ENCODE peak calls at places on chromosomes 13 and 19, in four cellular contexts. One of them, this sample, is unnamed.

GRCh38 chr13:102913924-102914628 is 68.2 kb downstream of the ERCC5 start:
- DNase-seq in left ventricle myocardium inferior: no peak
- DNase-seq in astrocyte of the spinal cord: peak; percentile 39
- DNase-seq in fibroblast of pulmonary artery: peak; percentile 62
- DNase-seq in this sample: peak; percentile 30

GRCh38 chr19:54312436-54313362 is at the start of gene LILRA5:
- DNase-seq in left ventricle myocardium inferior: peak; percentile 50
- DNase-seq in astrocyte of the spinal cord: no peak
- DNase-seq in fibroblast of pulmonary artery: no peak
- DNase-seq in this sample: no peak

GRCh38 chr13:101838305-101838835 is 385.9 kb downstream of the ITGBL1 start:
- DNase-seq in left ventricle myocardium inferior: no peak
- DNase-seq in astrocyte of the spinal cord: peak; percentile 64
- DNase-seq in fibroblast of pulmonary artery: no peak
- DNase-seq in this sample: no peak

GRCh38 chr19:31337007-31337914 is 12.0 kb downstream of the TSHZ3 start:
- DNase-seq in left ventricle myocardium inferior: no peak
- DNase-seq in astrocyte of the spinal cord: no peak
- DNase-seq in fibroblast of pulmonary artery: peak; percentile 28
- DNase-seq in this sample: no peak

GRCh38 chr19:18832331-18833140 is 777 bp downstream of the UPF1 start:
- DNase-seq in left ventricle myocardium inferior: no peak
- DNase-seq in astrocyte of the spinal cord: no peak
- DNase-seq in fibroblast of pulmonary artery: no peak
- DNase-seq in this sample: no peak

GRCh38 chr13:110388141-110388943 is 81.3 kb downstream of the COL4A2 start:
- DNase-seq in left ventricle myocardium inferior: no peak
- DNase-seq in astrocyte of the spinal cord: peak; percentile 78
- DNase-seq in fibroblast of pulmonary artery: peak; percentile 84
- DNase-seq in this sample: peak; percentile 52

GRCh38 chr13:110432522-110432921 is 125.4 kb downstream of the COL4A2 start:
- DNase-seq in left ventricle myocardium inferior: no peak
- DNase-seq in astrocyte of the spinal cord: no peak
- DNase-seq in fibroblast of pulmonary artery: no peak
- DNase-seq in this sample: no peak

GRCh38 chr19:8240274-8241229 is 31.4 kb downstream of the CERS4 start:
- DNase-seq in left ventricle myocardium inferior: peak; percentile 89
- DNase-seq in astrocyte of the spinal cord: peak; percentile 91
- DNase-seq in fibroblast of pulmonary artery: peak; percentile 96
- DNase-seq in this sample: peak; percentile 93

GRCh38 chr13:35957174-35957867 is 173.9 kb downstream of the DCLK1 start:
- DNase-seq in left ventricle myocardium inferior: no peak
- DNase-seq in astrocyte of the spinal cord: no peak
- DNase-seq in fibroblast of pulmonary artery: peak; percentile 42
- DNase-seq in this sample: peak; percentile 80

GRCh38 chr13:113153810-113154748 is 4.4 kb upstream of the PROZ start:
- DNase-seq in left ventricle myocardium inferior: peak; percentile 81
- DNase-seq in astrocyte of the spinal cord: peak; percentile 64
- DNase-seq in fibroblast of pulmonary artery: peak; percentile 68
- DNase-seq in this sample: peak; percentile 66

GRCh38 chr13:51373451-51373850 is 34.0 kb downstream of the SERPINE3 start:
- DNase-seq in left ventricle myocardium inferior: no peak
- DNase-seq in astrocyte of the spinal cord: no peak
- DNase-seq in fibroblast of pulmonary artery: no peak
- DNase-seq in this sample: no peak

GRCh38 chr13:58879114-58879513 is 1247.6 kb downstream of the PCDH17 start:
- DNase-seq in left ventricle myocardium inferior: no peak
- DNase-seq in astrocyte of the spinal cord: no peak
- DNase-seq in fibroblast of pulmonary artery: no peak
- DNase-seq in this sample: no peak

GRCh38 chr13:102945324-102945815 is 99.5 kb downstream of the ERCC5 start:
- DNase-seq in left ventricle myocardium inferior: no peak
- DNase-seq in astrocyte of the spinal cord: no peak
- DNase-seq in fibroblast of pulmonary artery: no peak
- DNase-seq in this sample: no peak

GRCh38 chr19:42102877-42103276 is 26.9 kb downstream of the ZNF574 start:
- DNase-seq in left ventricle myocardium inferior: no peak
- DNase-seq in astrocyte of the spinal cord: no peak
- DNase-seq in fibroblast of pulmonary artery: no peak
- DNase-seq in this sample: no peak

GRCh38 chr13:51849145-51850101 is 4.4 kb upstream of the TMEM272 start:
- DNase-seq in left ventricle myocardium inferior: peak; percentile 35
- DNase-seq in astrocyte of the spinal cord: peak; percentile 4
- DNase-seq in fibroblast of pulmonary artery: peak; percentile 20
- DNase-seq in this sample: no peak

GRCh38 chr13:45575830-45576180 is 39.7 kb downstream of the ERICH6B start:
- DNase-seq in left ventricle myocardium inferior: no peak
- DNase-seq in astrocyte of the spinal cord: no peak
- DNase-seq in fibroblast of pulmonary artery: no peak
- DNase-seq in this sample: no peak

GRCh38 chr13:110716235-110716505 is 2.7 kb downstream of the ING1 start:
- DNase-seq in left ventricle myocardium inferior: no peak
- DNase-seq in astrocyte of the spinal cord: peak; percentile 22
- DNase-seq in fibroblast of pulmonary artery: peak; percentile 19
- DNase-seq in this sample: peak; percentile 19

GRCh38 chr13:73189365-73189764 is 130.6 kb downstream of the KLF5 start:
- DNase-seq in left ventricle myocardium inferior: no peak
- DNase-seq in astrocyte of the spinal cord: no peak
- DNase-seq in fibroblast of pulmonary artery: no peak
- DNase-seq in this sample: no peak

GRCh38 chr19:995051-995827 is 5.0 kb upstream of the GRIN3B start:
- DNase-seq in left ventricle myocardium inferior: no peak
- DNase-seq in astrocyte of the spinal cord: no peak
- DNase-seq in fibroblast of pulmonary artery: no peak
- DNase-seq in this sample: no peak

GRCh38 chr13:113319371-113319770 is 22.3 kb downstream of the LAMP1 start:
- DNase-seq in left ventricle myocardium inferior: no peak
- DNase-seq in astrocyte of the spinal cord: no peak
- DNase-seq in fibroblast of pulmonary artery: no peak
- DNase-seq in this sample: no peak

GRCh38 chr13:108306768-108307332 is 37.3 kb downstream of the TNFSF13B start:
- DNase-seq in left ventricle myocardium inferior: no peak
- DNase-seq in astrocyte of the spinal cord: no peak
- DNase-seq in fibroblast of pulmonary artery: peak; percentile 36
- DNase-seq in this sample: no peak

GRCh38 chr13:28486144-28486543 is 8.8 kb downstream of the FLT1 start:
- DNase-seq in left ventricle myocardium inferior: no peak
- DNase-seq in astrocyte of the spinal cord: no peak
- DNase-seq in fibroblast of pulmonary artery: peak; percentile 37
- DNase-seq in this sample: no peak

GRCh38 chr13:44407891-44408290 is 34.3 kb downstream of the SERP2 start:
- DNase-seq in left ventricle myocardium inferior: no peak
- DNase-seq in astrocyte of the spinal cord: no peak
- DNase-seq in fibroblast of pulmonary artery: no peak
- DNase-seq in this sample: no peak

GRCh38 chr13:113186061-113186900 is 22.2 kb downstream of the PCID2 start:
- DNase-seq in left ventricle myocardium inferior: no peak
- DNase-seq in astrocyte of the spinal cord: peak; percentile 34
- DNase-seq in fibroblast of pulmonary artery: no peak
- DNase-seq in this sample: no peak

GRCh38 chr13:44819245-44819644 is 170.0 kb downstream of the NUFIP1 start:
- DNase-seq in left ventricle myocardium inferior: no peak
- DNase-seq in astrocyte of the spinal cord: peak; percentile 84
- DNase-seq in fibroblast of pulmonary artery: peak; percentile 82
- DNase-seq in this sample: peak; percentile 75

GRCh38 chr13:100561599-100562204 is 26.9 kb downstream of the GGACT start:
- DNase-seq in left ventricle myocardium inferior: no peak
- DNase-seq in astrocyte of the spinal cord: no peak
- DNase-seq in fibroblast of pulmonary artery: no peak
- DNase-seq in this sample: no peak

GRCh38 chr13:24043590-24044350 is 116.8 kb upstream of the SPATA13 start:
- DNase-seq in left ventricle myocardium inferior: no peak
- DNase-seq in astrocyte of the spinal cord: no peak
- DNase-seq in fibroblast of pulmonary artery: no peak
- DNase-seq in this sample: no peak

GRCh38 chr13:48731957-48732569 is 78.3 kb downstream of the CYSLTR2 start:
- DNase-seq in left ventricle myocardium inferior: peak; percentile 39
- DNase-seq in astrocyte of the spinal cord: no peak
- DNase-seq in fibroblast of pulmonary artery: peak; percentile 35
- DNase-seq in this sample: no peak

GRCh38 chr19:32266453-32266852 is 79.0 kb upstream of the ZNF507 start:
- DNase-seq in left ventricle myocardium inferior: no peak
- DNase-seq in astrocyte of the spinal cord: no peak
- DNase-seq in fibroblast of pulmonary artery: no peak
- DNase-seq in this sample: no peak

DNA sequence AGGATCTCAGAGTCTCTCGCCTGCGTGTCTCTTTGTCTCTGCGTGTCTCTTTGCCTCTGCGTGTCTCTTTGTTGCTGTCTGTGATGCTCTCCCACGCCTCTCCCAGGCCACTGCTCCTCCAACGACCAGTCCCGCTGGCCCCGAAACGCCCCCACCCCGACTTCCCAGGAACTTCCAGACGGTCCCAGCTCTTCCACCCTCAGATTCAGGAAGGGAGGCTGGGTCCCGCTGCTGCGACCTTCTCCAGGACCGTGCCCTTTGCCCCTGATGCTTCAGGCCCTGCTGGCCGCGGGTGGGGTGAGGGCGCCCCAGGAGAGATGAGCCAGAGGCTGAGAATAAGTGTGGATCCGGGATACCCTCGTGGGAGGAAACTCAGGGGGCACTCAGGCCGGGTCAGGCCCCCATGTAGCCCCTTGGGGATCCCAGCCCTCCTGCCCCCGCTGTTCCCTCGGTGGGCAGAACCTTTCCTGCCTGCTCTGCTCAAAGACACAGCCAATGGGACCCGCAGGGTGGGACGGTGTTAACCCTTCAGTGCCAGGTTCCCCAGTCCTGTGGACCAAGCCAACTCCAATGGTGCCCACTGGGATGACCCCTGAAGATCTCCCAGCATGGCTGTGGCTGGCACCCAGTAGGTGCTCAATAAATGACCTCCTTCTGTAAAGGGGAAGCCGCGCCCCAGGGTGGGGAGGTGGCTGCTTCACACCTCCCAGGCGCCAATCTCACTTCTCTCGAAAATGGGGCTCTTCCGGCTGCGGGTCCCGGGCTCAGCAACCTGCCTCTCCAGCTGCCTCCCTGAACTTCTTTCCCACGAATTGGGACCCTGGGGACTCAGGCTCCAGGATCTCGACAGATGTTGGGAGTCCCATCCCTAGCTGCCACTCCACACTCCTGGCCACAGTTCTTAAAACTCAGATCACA is 1.5 kb upstream of the S1PR5 start:
- DNase-seq in left ventricle myocardium inferior: no peak
- DNase-seq in astrocyte of the spinal cord: no peak
- DNase-seq in fibroblast of pulmonary artery: no peak
- DNase-seq in this sample: no peak
- H3K4me3 ChIP-seq in left ventricle myocardium inferior: peak overlapping the region; percentile 62
- H3K4me3 ChIP-seq in astrocyte of the spinal cord: no peak overlapping the region
- H3K4me3 ChIP-seq in fibroblast of pulmonary artery: no peak overlapping the region
- H3K4me3 ChIP-seq in this sample: no peak overlapping the region

DNA sequence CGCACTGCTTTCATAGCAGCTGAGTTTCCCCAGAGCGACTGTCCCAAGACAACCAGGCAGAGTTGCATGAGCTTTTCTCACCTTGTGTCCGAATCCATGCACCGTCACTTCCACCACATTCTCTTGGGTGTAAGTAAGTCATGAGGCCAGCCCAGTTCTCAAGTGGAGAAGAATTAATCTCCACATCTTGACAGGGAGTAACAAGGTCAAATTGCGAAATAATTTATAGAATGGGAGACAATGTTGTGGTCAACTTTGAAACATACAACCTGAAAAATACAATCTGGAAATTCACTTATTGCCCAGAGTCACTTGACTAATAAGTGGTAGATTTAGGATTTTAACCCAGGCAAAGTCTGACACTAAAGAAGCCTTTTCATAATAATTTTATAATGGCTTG is 123.7 kb downstream of the UFM1 start:
- DNase-seq in left ventricle myocardium inferior: no peak
- DNase-seq in astrocyte of the spinal cord: no peak
- DNase-seq in fibroblast of pulmonary artery: no peak
- DNase-seq in this sample: no peak
- TF ChIP-seq CTCF in left ventricle myocardium inferior: no peak
- TF ChIP-seq CTCF in astrocyte of the spinal cord: no peak
- TF ChIP-seq CTCF in fibroblast of pulmonary artery: no peak
- TF ChIP-seq CTCF in this sample: no peak

DNA sequence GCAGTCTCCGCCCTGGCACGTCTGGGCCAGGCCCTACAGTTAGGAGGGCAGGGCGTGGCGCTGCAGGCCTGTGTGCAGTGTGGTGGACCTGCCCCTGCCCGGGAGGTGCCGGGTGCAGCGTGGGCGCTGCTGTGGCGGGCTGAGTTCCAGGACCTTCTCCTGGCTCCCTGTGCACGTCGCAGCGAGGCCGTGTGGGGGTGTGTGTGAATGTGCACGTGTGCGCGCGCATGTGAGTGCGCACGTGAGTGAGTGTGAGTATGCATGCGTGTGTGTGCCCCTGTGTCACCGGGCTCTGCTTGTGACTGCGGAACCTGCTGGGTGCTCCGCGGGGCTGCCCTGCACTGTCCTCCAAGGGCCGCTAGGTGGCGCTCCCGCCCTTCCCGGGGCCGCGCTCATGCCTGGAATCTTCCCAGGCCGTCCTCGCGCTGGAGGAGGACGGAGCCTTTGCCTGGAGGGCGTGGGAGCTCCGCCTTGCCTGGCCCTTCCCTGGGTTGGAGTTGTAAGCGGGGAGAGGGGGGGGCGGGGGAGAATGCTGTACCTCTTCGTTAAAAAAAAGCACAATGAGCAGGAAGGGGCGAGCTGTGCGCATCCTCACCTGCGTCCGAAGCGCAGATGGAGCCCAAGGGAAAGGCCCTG is 79.3 kb downstream of the KDM4B start:
- DNase-seq in left ventricle myocardium inferior: peak; percentile 77
- DNase-seq in astrocyte of the spinal cord: peak; percentile 79
- DNase-seq in fibroblast of pulmonary artery: peak; percentile 82
- DNase-seq in this sample: peak; percentile 80
- H3K4me3 ChIP-seq in left ventricle myocardium inferior: no peak overlapping the region
- H3K4me3 ChIP-seq in astrocyte of the spinal cord: no peak overlapping the region
- H3K4me3 ChIP-seq in fibroblast of pulmonary artery: no peak overlapping the region
- H3K4me3 ChIP-seq in this sample: peak overlapping the region; percentile 33

GRCh38 chr19:5395996-5396939 is 55.7 kb upstream of the PTPRS start:
- DNase-seq in left ventricle myocardium inferior: no peak
- DNase-seq in astrocyte of the spinal cord: no peak
- DNase-seq in fibroblast of pulmonary artery: no peak
- DNase-seq in this sample: no peak
- TF ChIP-seq CTCF in left ventricle myocardium inferior: no peak
- TF ChIP-seq CTCF in astrocyte of the spinal cord: no peak
- TF ChIP-seq CTCF in fibroblast of pulmonary artery: no peak
- TF ChIP-seq CTCF in this sample: no peak

DNA sequence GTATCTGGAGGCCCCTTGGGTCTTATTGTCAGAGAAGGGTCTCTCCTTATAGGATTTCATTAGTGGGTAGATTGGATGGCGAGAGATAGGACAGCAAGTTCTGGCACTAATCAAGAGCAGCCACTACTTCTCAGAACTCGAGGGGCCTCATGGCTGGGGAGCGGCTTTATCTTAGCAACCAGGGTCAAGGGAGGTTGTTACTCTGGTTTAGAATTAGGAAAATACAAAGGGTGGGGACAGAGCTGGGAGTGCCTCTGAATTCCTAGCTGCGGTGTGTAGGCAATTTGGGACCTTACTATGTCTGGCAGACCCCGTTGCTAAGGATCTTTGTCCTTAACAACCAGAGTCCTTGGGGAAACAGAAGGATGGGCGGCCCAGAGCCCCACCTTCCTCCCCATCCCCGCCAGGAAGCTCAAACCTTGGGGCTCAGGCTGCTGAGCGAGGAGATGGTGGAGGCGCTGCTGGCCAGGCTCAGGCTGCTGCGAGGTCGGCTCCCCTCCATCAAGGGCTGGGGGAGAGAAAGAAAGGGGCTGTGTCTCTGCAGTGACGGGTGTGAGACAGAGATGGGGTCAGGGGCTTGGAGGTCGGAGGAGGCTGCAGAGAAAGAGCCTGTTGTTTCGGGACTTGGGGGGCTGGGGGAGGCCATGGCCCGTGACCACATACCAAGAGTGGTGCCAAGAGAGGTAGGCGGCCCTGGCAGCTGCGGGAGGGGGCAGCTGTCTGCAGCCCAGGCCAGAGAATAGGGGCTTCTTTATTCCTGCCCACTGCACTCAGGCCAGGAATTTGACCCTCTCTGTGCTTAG is 1.1 kb downstream of the PLEKHA4 start:
- DNase-seq in left ventricle myocardium inferior: no peak
- DNase-seq in astrocyte of the spinal cord: no peak
- DNase-seq in fibroblast of pulmonary artery: no peak
- DNase-seq in this sample: peak; percentile 61
- H3K4me3 ChIP-seq in left ventricle myocardium inferior: peak overlapping the region; percentile 58
- H3K4me3 ChIP-seq in astrocyte of the spinal cord: peak overlapping the region; percentile 37
- H3K4me3 ChIP-seq in fibroblast of pulmonary artery: peak overlapping the region; percentile 61
- H3K4me3 ChIP-seq in this sample: peak overlapping the region; percentile 78

This sample was measured in fibroblast of the aortic adventitia.